ENCODE peak calls at places on chromosome 21, in eight cellular contexts. O is MV-4-11, L is transverse colon, W is pancreas, Y is NCI-H69, U is caudate nucleus, I is uterus, T is IMR-90. H is an unnamed sample.

GRCh38 chr21:16587671-16588379 is 858.0 kb downstream of the USP25 start:
- DNase-seq in O (no peak), L (no peak), W (no peak), Y (peak; percentile 19), U (peak; percentile 61), I (peak; percentile 42), T (peak; percentile 77), H (no peak)

GRCh38 chr21:39193380-39193779 is 10.1 kb upstream of the PSMG1 start:
- DNase-seq in O (no peak), L (no peak), W (no peak), Y (no peak), U (no peak), I (no peak), T (no peak), H (no peak)

GRCh38 chr21:26077523-26077922 is 93.0 kb downstream of the APP start:
- DNase-seq in O (no peak), L (no peak), W (no peak), Y (no peak), U (no peak), I (no peak), T (peak; percentile 71), H (no peak)

GRCh38 chr21:24259241-24259640 is 1348.0 kb downstream of the MRPL39 start:
- DNase-seq in O (no peak), L (no peak), W (no peak), Y (no peak), U (no peak), I (no peak), T (peak; percentile 83), H (no peak)

GRCh38 chr21:36734367-36735200 is 35.7 kb downstream of the SIM2 start:
- DNase-seq in O (no peak), L (no peak), W (no peak), Y (no peak), U (no peak), I (no peak), T (no peak), H (no peak)

GRCh38 chr21:14862794-14863720 is 201.7 kb downstream of the NRIP1 start:
- DNase-seq in O (no peak), L (no peak), W (no peak), Y (peak; percentile 48), U (no peak), I (no peak), T (peak; percentile 26), H (peak; percentile 14)

GRCh38 chr21:15004721-15005370 is 60.0 kb downstream of the NRIP1 start:
- DNase-seq in O (no peak), L (no peak), W (no peak), Y (peak; percentile 61), U (no peak), I (no peak), T (peak; percentile 73), H (no peak)

GRCh38 chr21:37478821-37479220 is 112.2 kb downstream of the DYRK1A start:
- DNase-seq in O (no peak), L (no peak), W (no peak), Y (no peak), U (no peak), I (no peak), T (no peak), H (no peak)

GRCh38 chr21:38282921-38283320 is 26.1 kb downstream of the KCNJ15 start:
- DNase-seq in O (peak; percentile 87), L (no peak), W (no peak), Y (no peak), U (no peak), I (no peak), T (peak; percentile 50), H (peak; percentile 59)

GRCh38 chr21:42108941-42109340 is 37.8 kb downstream of the UMODL1 start:
- DNase-seq in O (no peak), L (no peak), W (no peak), Y (no peak), U (no peak), I (no peak), T (no peak), H (no peak)

GRCh38 chr21:33578214-33578613 is 10.3 kb downstream of the DONSON start:
- DNase-seq in O (no peak), L (no peak), W (no peak), Y (no peak), U (no peak), I (no peak), T (peak; percentile 76), H (no peak)

GRCh38 chr21:31874817-31875216 is 2.0 kb downstream of the HUNK start:
- DNase-seq in O (no peak), L (peak; percentile 26), W (peak; percentile 79), Y (no peak), U (no peak), I (peak; percentile 19), T (no peak), H (no peak)

GRCh38 chr21:42297372-42297771 is 17.8 kb downstream of the TFF3 start:
- DNase-seq in O (no peak), L (no peak), W (no peak), Y (no peak), U (no peak), I (no peak), T (no peak), H (no peak)

GRCh38 chr21:44466351-44466954 is 11.1 kb downstream of the LRRC3 start:
- DNase-seq in O (no peak), L (no peak), W (no peak), Y (no peak), U (no peak), I (no peak), T (no peak), H (no peak)

GRCh38 chr21:45570826-45571601 is 28.8 kb upstream of the SLC19A1 start:
- DNase-seq in O (no peak), L (no peak), W (no peak), Y (no peak), U (no peak), I (peak; percentile 55), T (peak; percentile 64), H (no peak)

GRCh38 chr21:37415938-37416337 is 49.4 kb downstream of the DYRK1A start:
- DNase-seq in O (no peak), L (no peak), W (no peak), Y (no peak), U (no peak), I (no peak), T (no peak), H (no peak)

GRCh38 chr21:37667380-37667779 is 248.9 kb downstream of the KCNJ6 start:
- DNase-seq in O (no peak), L (no peak), W (no peak), Y (no peak), U (no peak), I (no peak), T (no peak), H (no peak)

GRCh38 chr21:28283652-28284490 is 708.8 kb downstream of the LTN1 start:
- DNase-seq in O (no peak), L (no peak), W (peak; percentile 13), Y (no peak), U (no peak), I (no peak), T (peak; percentile 94), H (no peak)

GRCh38 chr21:27564684-27565280 is 597.9 kb upstream of the ADAMTS5 start:
- DNase-seq in O (peak; percentile 13), L (peak; percentile 31), W (peak; percentile 18), Y (no peak), U (no peak), I (peak; percentile 27), T (peak; percentile 70), H (peak; percentile 16)

GRCh38 chr21:44800971-44801467 is 601 bp downstream of the UBE2G2 start:
- DNase-seq in O (peak; percentile 47), L (no peak), W (no peak), Y (peak; percentile 81), U (no peak), I (no peak), T (peak; percentile 26), H (peak; percentile 35)